ENCODE peak calls at places on chromosomes 12 and 14, in seven cellular contexts. T is testis; F is CD4-positive, alpha-beta T cell; Y is left lung; U is astrocyte; Z is psoas muscle; V is GM06990. B is an unnamed sample. For H3K27me3, the result is how much of the 10 kb centered on the place peaks cover.

GRCh38 chr12:125983094-125983783 is 918.0 kb downstream of the AACS start:
- DNase-seq in T (peak), V (no peak), Y (no peak), U (peak), F (no peak), Z (no peak), B (peak)

GRCh38 chr12:76820888-76821482 is 57.1 kb downstream of the ZDHHC17 start:
- DNase-seq in Y (no peak), U (peak), V (no peak), F (no peak), Z (no peak), T (peak), B (no peak)

GRCh38 chr12:114438635-114439256 is 32.8 kb upstream of the TBX5 start:
- DNase-seq in Z (no peak), V (no peak), F (no peak), T (no peak), Y (no peak), U (no peak), B (no peak)

GRCh38 chr14:64186231-64187129 is 107.7 kb downstream of the ESR2 start:
- DNase-seq in T (peak), F (no peak), V (no peak), Y (no peak), U (no peak), Z (no peak), B (no peak)

GRCh38 chr14:76862546-76863282 is 36.5 kb downstream of the LRRC74A start:
- DNase-seq in T (no peak), Y (no peak), U (no peak), Z (no peak), V (no peak), F (no peak), B (no peak)

GRCh38 chr12:43332977-43333649 is 218.9 kb downstream of the ADAMTS20 start:
- DNase-seq in V (no peak), U (peak), F (no peak), Z (no peak), Y (no peak), T (no peak), B (no peak)

GRCh38 chr14:89425931-89426330 is 8.9 kb upstream of the FOXN3 start:
- DNase-seq in F (no peak), T (no peak), V (peak), Y (no peak), U (peak), Z (no peak), B (no peak)

GRCh38 chr14:51733147-51733546 is 81.4 kb downstream of the FRMD6 start:
- DNase-seq in Y (no peak), Z (no peak), V (no peak), U (no peak), T (no peak), F (no peak), B (no peak)

GRCh38 chr12:69649529-69649928 is 38.8 kb upstream of the LRRC10 start:
- DNase-seq in T (no peak), F (no peak), Y (no peak), Z (no peak), U (no peak), V (no peak), B (no peak)

GRCh38 chr14:73753043-73753886 is 39.1 kb upstream of the PNMA1 start:
- DNase-seq in T (no peak), U (no peak), V (no peak), Y (no peak), Z (no peak), F (no peak), B (no peak)

GRCh38 chr12:26723379-26724308 is 109.3 kb downstream of the ITPR2 start:
- DNase-seq in F (no peak), U (peak), T (peak), Z (no peak), Y (no peak), V (no peak), B (no peak)

GRCh38 chr14:93231129-93231979 is 24.3 kb downstream of the UBR7 start:
- DNase-seq in Y (no peak), T (peak), U (peak), F (no peak), V (no peak), Z (no peak), B (no peak)

GRCh38 chr12:62772556-62772955 is 162.4 kb downstream of the PPM1H start:
- DNase-seq in F (no peak), V (no peak), T (no peak), Z (no peak), U (peak), Y (no peak), B (no peak)

GRCh38 chr12:112961536-112961935 is 16.8 kb upstream of the OAS2 start:
- DNase-seq in T (no peak), Z (no peak), Y (no peak), V (no peak), U (no peak), F (no peak), B (no peak)

GRCh38 chr12:56120158-56120846 is 2.2 kb downstream of the ZC3H10 start:
- DNase-seq in V (no peak), Z (peak), T (no peak), F (no peak), Y (peak), U (peak), B (no peak)

GRCh38 chr12:49750027-49750977 is 8.9 kb downstream of the TMBIM6 start:
- DNase-seq in Y (no peak), Z (no peak), U (peak), V (peak), T (no peak), F (no peak), B (no peak)

GRCh38 chr14:72608391-72609204 is 285.3 kb downstream of the DPF3 start:
- DNase-seq in Z (no peak), F (no peak), V (no peak), U (peak), T (no peak), Y (no peak), B (no peak)

GRCh38 chr12:57620936-57621496 is 9.8 kb downstream of the ARHGEF25 start:
- DNase-seq in Y (peak), U (no peak), T (peak), V (no peak), Z (peak), F (no peak), B (no peak)
- TF ChIP-seq CTCF in Y (no peak), U (no peak), T (no peak), V (no peak), Z (no peak), F (no peak), B (no peak)

GRCh38 chr14:104843006-104843405 is 22.1 kb upstream of the CEP170B start:
- DNase-seq in T (no peak), U (no peak), Z (no peak), F (no peak), Y (no peak), V (no peak), B (no peak)
- H3K27me3 ChIP-seq in T (under half), U (under half), Z (half or more), F (under half), Y (under half), V (under half), B (under half)

DNA sequence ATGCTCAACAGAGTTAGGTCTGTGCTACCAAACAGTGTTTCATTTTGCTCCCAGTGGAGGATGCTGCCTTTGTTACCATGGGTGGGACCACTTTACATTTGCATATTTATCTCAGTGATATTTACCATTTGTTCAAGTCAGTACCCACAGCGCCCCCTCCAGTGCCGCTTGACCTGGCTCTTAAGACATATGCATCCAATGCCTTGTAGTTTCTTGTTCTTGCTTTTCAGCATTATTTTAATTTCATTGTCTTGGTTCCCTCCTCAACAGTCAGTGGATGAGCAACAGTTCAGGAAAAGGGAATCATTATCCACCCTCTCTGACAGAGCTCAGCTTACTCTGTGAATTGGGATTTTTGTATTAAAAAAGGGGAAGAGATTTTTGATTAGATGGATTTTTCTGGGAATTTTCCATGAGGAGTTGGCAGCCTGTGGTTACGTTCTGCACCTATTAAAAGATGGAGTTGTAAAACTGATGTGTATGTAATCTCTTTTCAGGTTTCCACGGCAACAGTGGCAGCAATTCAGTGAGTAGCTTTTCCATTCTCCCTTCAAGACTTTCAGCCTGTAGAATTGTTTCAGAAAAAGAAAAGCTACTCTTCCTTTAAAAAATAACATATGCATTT is 240.5 kb upstream of the DAAM1 start:
- DNase-seq in V (no peak), Z (no peak), T (no peak), U (no peak), Y (no peak), F (no peak), B (no peak)
- TF ChIP-seq CTCF in V (no peak), Z (no peak), T (no peak), U (no peak), Y (no peak), F (no peak), B (no peak)

GRCh38 chr14:30751646-30752416 is 122.5 kb upstream of the COCH start:
- DNase-seq in U (no peak), Z (no peak), Y (no peak), F (no peak), V (no peak), T (no peak), B (no peak)

GRCh38 chr14:30757082-30757481 is 117.3 kb upstream of the COCH start:
- DNase-seq in U (no peak), F (no peak), Y (no peak), Z (no peak), V (no peak), T (no peak), B (no peak)

GRCh38 chr14:30756594-30756993 is 117.8 kb upstream of the COCH start:
- DNase-seq in Z (no peak), F (no peak), T (no peak), V (no peak), U (no peak), Y (no peak), B (no peak)

GRCh38 chr14:30753452-30753851 is 120.9 kb upstream of the COCH start:
- DNase-seq in V (no peak), F (no peak), U (no peak), T (no peak), Y (no peak), Z (no peak), B (no peak)

GRCh38 chr14:30754778-30755177 is 119.6 kb upstream of the COCH start:
- DNase-seq in V (no peak), U (no peak), Z (no peak), F (no peak), Y (no peak), T (no peak), B (no peak)
- H3K27me3 ChIP-seq in V (under half), U (under half), Z (under half), F (under half), Y (under half), T (under half), B (under half)

GRCh38 chr14:38199768-38200167 is 7.9 kb upstream of the SSTR1 start:
- DNase-seq in T (no peak), V (no peak), U (no peak), F (no peak), Y (no peak), Z (no peak), B (no peak)

GRCh38 chr14:38199076-38199475 is 8.6 kb upstream of the SSTR1 start:
- DNase-seq in V (no peak), Z (no peak), U (no peak), T (no peak), Y (no peak), F (no peak), B (no peak)

GRCh38 chr14:38197761-38198345 is 9.9 kb upstream of the SSTR1 start:
- DNase-seq in U (peak), Z (no peak), F (no peak), T (no peak), V (no peak), Y (no peak), B (no peak)

GRCh38 chr14:38198425-38198824 is 9.3 kb upstream of the SSTR1 start:
- DNase-seq in T (no peak), Y (no peak), F (no peak), Z (no peak), V (no peak), U (no peak), B (no peak)

DNA sequence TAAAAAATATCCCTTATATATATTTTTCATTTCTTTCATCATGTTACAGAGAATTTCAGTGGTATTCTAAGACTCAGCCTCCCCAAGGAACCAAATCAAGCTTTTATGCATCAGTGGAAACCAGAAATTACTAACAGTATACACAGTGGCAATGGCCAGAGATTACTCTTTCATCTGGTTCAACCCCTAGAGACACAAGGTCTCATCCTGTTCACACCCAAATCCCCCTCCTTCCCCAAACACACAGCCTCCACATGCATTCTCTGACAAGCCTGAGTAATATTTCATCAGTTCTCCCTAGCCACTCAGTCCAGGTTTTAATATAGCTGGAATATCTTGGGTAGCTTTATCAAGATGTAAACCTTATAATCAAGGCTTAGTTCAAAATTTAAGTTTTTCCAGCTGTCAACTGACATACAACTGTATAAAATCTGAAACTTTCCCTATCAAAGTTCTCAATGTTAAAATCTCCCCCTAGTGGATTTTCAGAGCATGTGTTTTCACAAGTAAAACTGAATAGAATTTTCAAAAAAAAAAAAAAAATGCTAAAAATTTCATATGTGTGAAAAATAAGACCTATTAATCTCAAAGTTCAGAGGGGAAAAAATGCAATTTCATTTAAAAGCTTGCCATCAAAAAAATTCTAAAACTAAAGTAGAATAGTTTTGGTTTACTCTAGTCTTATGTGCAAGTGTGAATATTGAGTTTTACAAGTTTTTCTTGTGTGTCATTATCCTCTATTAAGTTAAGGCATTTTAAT is 10.5 kb upstream of the SSTR1 start:
- DNase-seq in Z (no peak), V (no peak), U (no peak), F (no peak), Y (no peak), T (no peak), B (no peak)
- TF ChIP-seq CTCF in Z (peak), V (no peak), U (peak), F (peak), Y (peak), T (peak), B (peak)